ENCODE peak calls at places on chromosomes 3 and 15, in six cellular contexts. U, V, R, T, Z and S are unnamed samples.

GRCh38 chr15:92165001-92165346 is 228.7 kb upstream of the ST8SIA2 start:
- DNase-seq in U (no peak), V (no peak), R (no peak), T (no peak), Z (no peak), S (no peak)

GRCh38 chr3:190718691-190719090 is 143.8 kb downstream of the GMNC start:
- DNase-seq in U (no peak), V (no peak), R (no peak), T (no peak), Z (no peak), S (peak; percentile 34)

GRCh38 chr15:90644526-90644925 is 72.6 kb upstream of the BLM start:
- DNase-seq in U (no peak), V (no peak), R (no peak), T (no peak), Z (no peak), S (no peak)

GRCh38 chr3:125147491-125147820 is 65.1 kb downstream of the SLC12A8 start:
- DNase-seq in U (no peak), V (peak; percentile 80), R (no peak), T (no peak), Z (no peak), S (no peak)

GRCh38 chr3:9028134-9028533 is 64.9 kb upstream of the RAD18 start:
- DNase-seq in U (no peak), V (no peak), R (peak; percentile 64), T (no peak), Z (no peak), S (no peak)

GRCh38 chr3:24579008-24579407 is 84.4 kb upstream of the THRB start:
- DNase-seq in U (peak; percentile 33), V (no peak), R (no peak), T (peak; percentile 28), Z (peak; percentile 30), S (no peak)

GRCh38 chr15:33960160-33960559 is 8.1 kb upstream of the CHRM5 start:
- DNase-seq in U (no peak), V (peak; percentile 49), R (no peak), T (no peak), Z (no peak), S (no peak)

GRCh38 chr3:141057951-141058800 is 7.0 kb downstream of the SPSB4 start:
- DNase-seq in U (no peak), V (no peak), R (no peak), T (no peak), Z (no peak), S (no peak)

GRCh38 chr15:84023636-84024035 is 211.9 kb upstream of the GOLGA6L4 start:
- DNase-seq in U (peak; percentile 48), V (peak; percentile 75), R (peak; percentile 39), T (peak; percentile 46), Z (peak; percentile 70), S (peak; percentile 8)

GRCh38 chr3:160331127-160331937 is 67.7 kb downstream of the IFT80 start:
- DNase-seq in U (no peak), V (no peak), R (peak; percentile 21), T (no peak), Z (no peak), S (peak; percentile 84)

GRCh38 chr3:142013331-142013730 is 136.0 kb downstream of the TFDP2 start:
- DNase-seq in U (no peak), V (no peak), R (no peak), T (no peak), Z (no peak), S (no peak)

GRCh38 chr15:39213385-39213840 is 367.5 kb upstream of the THBS1 start:
- DNase-seq in U (peak; percentile 56), V (no peak), R (peak; percentile 63), T (peak; percentile 92), Z (peak; percentile 97), S (peak; percentile 90)

GRCh38 chr3:179149239-179149887 is 1.2 kb downstream of the PIK3CA start:
- DNase-seq in U (no peak), V (peak; percentile 70), R (peak; percentile 33), T (peak; percentile 21), Z (peak; percentile 19), S (peak; percentile 60)

GRCh38 chr3:187315872-187316271 is 24.3 kb upstream of the MASP1 start:
- DNase-seq in U (no peak), V (no peak), R (no peak), T (no peak), Z (no peak), S (no peak)

GRCh38 chr3:133620066-133620784 is 41.5 kb downstream of the TOPBP1 start:
- DNase-seq in U (no peak), V (no peak), R (no peak), T (no peak), Z (no peak), S (no peak)

GRCh38 chr3:27590437-27591320 is 106.5 kb upstream of the SLC4A7 start:
- DNase-seq in U (no peak), V (no peak), R (no peak), T (no peak), Z (no peak), S (peak; percentile 26)

GRCh38 chr3:40971191-40972168 is 227.8 kb upstream of the CTNNB1 start:
- DNase-seq in U (no peak), V (peak; percentile 44), R (peak; percentile 76), T (no peak), Z (no peak), S (peak; percentile 100)

GRCh38 chr3:105791134-105791533 is 77.7 kb downstream of the CBLB start:
- DNase-seq in U (no peak), V (no peak), R (no peak), T (no peak), Z (no peak), S (peak; percentile 50)

GRCh38 chr3:110620118-110620517 is 451.5 kb upstream of the NECTIN3 start:
- DNase-seq in U (peak; percentile 6), V (no peak), R (no peak), T (no peak), Z (no peak), S (no peak)

GRCh38 chr15:65638681-65639089 is 16.9 kb downstream of the SLC24A1 start:
- DNase-seq in U (peak; percentile 86), V (peak; percentile 89), R (peak; percentile 86), T (peak; percentile 83), Z (peak; percentile 92), S (peak; percentile 85)

GRCh38 chr3:122357828-122358617 is 25.0 kb downstream of the MIX23 start:
- DNase-seq in U (no peak), V (no peak), R (no peak), T (no peak), Z (no peak), S (no peak)

GRCh38 chr3:144466114-144466513 is 494.5 kb downstream of the DIPK2A start:
- DNase-seq in U (no peak), V (no peak), R (peak; percentile 7), T (no peak), Z (no peak), S (no peak)

GRCh38 chr15:30043211-30043655 is 39.5 kb upstream of the GOLGA8J start:
- DNase-seq in U (no peak), V (peak; percentile 40), R (no peak), T (no peak), Z (no peak), S (peak; percentile 7)

GRCh38 chr15:98530570-98530969 is 117.8 kb upstream of the IGF1R start:
- DNase-seq in U (no peak), V (no peak), R (no peak), T (no peak), Z (no peak), S (no peak)

GRCh38 chr15:72086010-72086697 is 31.8 kb downstream of the MYO9A start:
- DNase-seq in U (no peak), V (no peak), R (no peak), T (no peak), Z (no peak), S (no peak)

GRCh38 chr3:9732080-9732752 is 681 bp downstream of the BRPF1 start:
- DNase-seq in U (peak; percentile 64), V (peak; percentile 79), R (peak; percentile 42), T (peak; percentile 38), Z (peak; percentile 44), S (peak; percentile 46)

GRCh38 chr15:87293016-87293415 is 963.5 kb downstream of the NTRK3 start:
- DNase-seq in U (no peak), V (no peak), R (no peak), T (no peak), Z (no peak), S (peak; percentile 19)

DNA sequence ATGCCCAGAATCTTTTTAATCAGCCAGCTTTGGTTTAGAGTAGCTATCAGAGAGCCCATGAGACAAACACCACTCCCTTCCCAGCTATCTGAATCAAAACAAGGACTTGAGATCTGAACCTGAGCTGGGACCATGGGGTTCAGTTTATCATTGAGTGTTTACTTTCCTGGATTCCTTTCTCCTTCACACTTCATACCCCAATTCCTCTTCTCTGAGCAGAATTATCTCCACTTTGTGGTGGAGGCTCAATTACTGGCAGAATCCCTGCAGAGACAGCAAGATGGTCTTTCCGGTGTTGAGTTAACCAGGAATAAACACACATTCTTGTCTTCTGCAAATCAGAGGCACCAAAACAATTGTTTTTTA is 102.4 kb downstream of the RPL22L1 start:
- DNase-seq in U (no peak), V (no peak), R (no peak), T (no peak), Z (no peak), S (peak; percentile 33)
- H2AFZ ChIP-seq in U (peak overlapping the region; percentile 80), V (no peak overlapping the region), R (no peak overlapping the region), T (no peak overlapping the region), Z (no peak overlapping the region), S (no peak overlapping the region)

DNA sequence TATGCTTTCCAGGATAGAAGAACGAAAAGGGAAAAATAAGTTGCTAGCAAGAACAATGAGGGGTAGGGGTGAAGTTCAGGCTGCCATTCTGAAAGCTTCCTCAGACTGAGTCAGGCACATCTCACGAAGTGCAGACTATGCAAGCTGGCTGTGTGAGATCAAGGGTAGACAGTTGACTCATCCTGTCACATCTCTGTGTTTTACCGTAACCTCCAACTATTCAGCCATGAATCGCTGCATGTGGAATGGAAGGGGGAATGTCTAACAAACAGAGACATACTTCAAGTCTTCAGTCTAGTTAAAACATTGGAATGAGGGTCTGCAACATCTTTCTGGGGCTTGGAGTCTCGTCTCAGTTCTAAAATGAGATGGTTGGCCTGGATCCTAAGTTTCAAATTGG is 25.9 kb downstream of the AGTR1 start:
- DNase-seq in U (no peak), V (no peak), R (no peak), T (no peak), Z (no peak), S (peak; percentile 88)
- H2AFZ ChIP-seq in U (no peak overlapping the region), V (no peak overlapping the region), R (no peak overlapping the region), T (no peak overlapping the region), Z (no peak overlapping the region), S (no peak overlapping the region)

GRCh38 chr3:37627951-37628620 is 233.6 kb upstream of the CTDSPL start:
- DNase-seq in U (no peak), V (peak; percentile 56), R (no peak), T (no peak), Z (no peak), S (no peak)

GRCh38 chr3:37625051-37625450 is 236.6 kb upstream of the CTDSPL start:
- DNase-seq in U (no peak), V (no peak), R (no peak), T (no peak), Z (no peak), S (no peak)

GRCh38 chr3:37624276-37624675 is 237.4 kb upstream of the CTDSPL start:
- DNase-seq in U (no peak), V (no peak), R (no peak), T (no peak), Z (no peak), S (no peak)

GRCh38 chr3:37626722-37627565 is 234.7 kb upstream of the CTDSPL start:
- DNase-seq in U (no peak), V (no peak), R (no peak), T (no peak), Z (no peak), S (no peak)

GRCh38 chr3:37625690-37626089 is 236.0 kb upstream of the CTDSPL start:
- DNase-seq in U (no peak), V (no peak), R (no peak), T (no peak), Z (no peak), S (no peak)
- H2AFZ ChIP-seq in U (no peak overlapping the region), V (no peak overlapping the region), R (no peak overlapping the region), T (no peak overlapping the region), Z (no peak overlapping the region), S (no peak overlapping the region)

GRCh38 chr3:30198162-30198561 is 408.2 kb upstream of the TGFBR2 start:
- DNase-seq in U (no peak), V (no peak), R (peak; percentile 6), T (no peak), Z (no peak), S (peak; percentile 30)
- H2AFZ ChIP-seq in U (no peak overlapping the region), V (no peak overlapping the region), R (no peak overlapping the region), T (no peak overlapping the region), Z (no peak overlapping the region), S (no peak overlapping the region)